ENCODE peak calls at places on chromosomes 1 and 21, in nine cellular contexts. K is endothelial cell of umbilical vein; E is caudate nucleus; T is cardiac muscle cell; M is AG04450; Q is right lobe of liver; R is CD8-positive, alpha-beta memory T cell; L is breast epithelium; W is ovary. H is an unnamed sample.
A peak's percentile ranks its signal among the peaks of the same experiment; 100 is the strongest.

GRCh38 chr1:198072177-198072576 is 84.6 kb upstream of the NEK7 start:
- DNase-seq in R (no peak), T (peak; percentile 7), M (no peak), K (peak; percentile 37), Q (no peak), W (no peak), E (no peak), L (no peak), H (no peak)

GRCh38 chr21:34996304-34997081 is 52.6 kb downstream of the RUNX1 start:
- DNase-seq in T (no peak), R (no peak), K (no peak), L (no peak), M (no peak), E (no peak), W (no peak), Q (no peak), H (no peak)

GRCh38 chr1:61588736-61589381 is 136.1 kb downstream of the TM2D1 start:
- DNase-seq in Q (peak; percentile 66), L (no peak), T (peak; percentile 83), W (peak; percentile 50), E (no peak), K (peak; percentile 69), M (peak; percentile 6), R (peak; percentile 30), H (no peak)

GRCh38 chr1:241834733-241835377 is 13.1 kb upstream of the EXO1 start:
- DNase-seq in Q (no peak), K (peak; percentile 44), W (no peak), M (peak; percentile 32), L (no peak), T (peak; percentile 39), E (no peak), R (peak; percentile 3), H (no peak)

GRCh38 chr1:206419250-206419649 is 51.0 kb upstream of the IKBKE start:
- DNase-seq in E (no peak), T (no peak), W (no peak), M (no peak), R (no peak), L (no peak), K (no peak), Q (no peak), H (no peak)

GRCh38 chr1:48462716-48463285 is 9.2 kb downstream of the SPATA6 start:
- DNase-seq in M (no peak), T (no peak), W (no peak), L (no peak), Q (no peak), K (no peak), R (no peak), E (no peak), H (no peak)

GRCh38 chr1:205582046-205582445 is 49.8 kb downstream of the ELK4 start:
- DNase-seq in E (no peak), T (no peak), M (no peak), Q (peak; percentile 21), R (no peak), K (no peak), L (no peak), W (no peak), H (no peak)

GRCh38 chr1:84883286-84883685 is 9.7 kb downstream of the LPAR3 start:
- DNase-seq in E (no peak), L (no peak), K (no peak), R (no peak), T (no peak), W (no peak), M (peak; percentile 45), Q (no peak), H (no peak)

GRCh38 chr1:162590686-162591085 is 29.2 kb downstream of the UAP1 start:
- DNase-seq in M (no peak), T (no peak), W (no peak), K (no peak), E (no peak), Q (no peak), R (no peak), L (no peak), H (no peak)

GRCh38 chr21:39125752-39126485 is 57.3 kb downstream of the PSMG1 start:
- DNase-seq in T (peak; percentile 85), M (peak; percentile 49), L (no peak), R (no peak), K (peak; percentile 68), E (peak; percentile 1), Q (peak; percentile 66), W (peak; percentile 54), H (no peak)

GRCh38 chr1:5239911-5240310 is 585.5 kb downstream of the AJAP1 start:
- DNase-seq in M (no peak), E (peak; percentile 57), R (no peak), K (no peak), T (no peak), Q (no peak), W (no peak), L (no peak), H (no peak)

GRCh38 chr1:61448934-61449368 is 276.0 kb downstream of the TM2D1 start:
- DNase-seq in K (no peak), M (no peak), W (peak; percentile 73), T (no peak), E (no peak), L (no peak), Q (no peak), R (no peak), H (peak; percentile 15)

GRCh38 chr1:90616395-90616794 is 100.7 kb downstream of the BARHL2 start:
- DNase-seq in R (no peak), W (no peak), E (no peak), M (no peak), K (peak; percentile 8), L (no peak), T (peak; percentile 28), Q (no peak), H (peak; percentile 11)

GRCh38 chr1:31856140-31856539 is 40.3 kb upstream of the SPOCD1 start:
- DNase-seq in W (no peak), K (no peak), Q (no peak), E (no peak), T (no peak), R (no peak), M (no peak), L (no peak), H (no peak)

GRCh38 chr1:34763142-34763781 is 3.7 kb downstream of the GJB4 start:
- DNase-seq in M (no peak), T (no peak), R (no peak), L (no peak), K (no peak), Q (no peak), W (no peak), E (no peak), H (no peak)

GRCh38 chr1:25615563-25616079 is 970 bp upstream of the MAN1C1 start:
- DNase-seq in R (no peak), T (no peak), L (no peak), W (no peak), M (no peak), Q (no peak), E (no peak), K (peak; percentile 21), H (no peak)

GRCh38 chr1:115753830-115754229 is 14.7 kb downstream of the CASQ2 start:
- DNase-seq in R (no peak), M (no peak), L (no peak), Q (no peak), W (no peak), K (no peak), T (no peak), E (no peak), H (no peak)
- H3K27ac ChIP-seq in R (no peak overlapping the region), M (no peak overlapping the region), L (no peak overlapping the region), Q (no peak overlapping the region), W (no peak overlapping the region), K (no peak overlapping the region), T (no peak overlapping the region), E (no peak overlapping the region), H (no peak overlapping the region)

GRCh38 chr21:44593598-44594405 is 1.5 kb upstream of the KRTAP10-6 start:
- DNase-seq in K (no peak), R (no peak), W (no peak), L (no peak), T (peak; percentile 40), E (no peak), M (no peak), Q (peak; percentile 96), H (no peak)
- H3K27ac ChIP-seq in K (no peak overlapping the region), R (peak overlapping the region; percentile 73), W (no peak overlapping the region), L (no peak overlapping the region), T (peak overlapping the region; percentile 64), E (no peak overlapping the region), M (no peak overlapping the region), Q (peak overlapping the region; percentile 53), H (no peak overlapping the region)

GRCh38 chr1:105023719-105024118 is 1274.0 kb downstream of the AMY1C start:
- DNase-seq in K (no peak), E (no peak), T (no peak), W (no peak), Q (no peak), L (no peak), R (no peak), M (no peak), H (no peak)

DNA sequence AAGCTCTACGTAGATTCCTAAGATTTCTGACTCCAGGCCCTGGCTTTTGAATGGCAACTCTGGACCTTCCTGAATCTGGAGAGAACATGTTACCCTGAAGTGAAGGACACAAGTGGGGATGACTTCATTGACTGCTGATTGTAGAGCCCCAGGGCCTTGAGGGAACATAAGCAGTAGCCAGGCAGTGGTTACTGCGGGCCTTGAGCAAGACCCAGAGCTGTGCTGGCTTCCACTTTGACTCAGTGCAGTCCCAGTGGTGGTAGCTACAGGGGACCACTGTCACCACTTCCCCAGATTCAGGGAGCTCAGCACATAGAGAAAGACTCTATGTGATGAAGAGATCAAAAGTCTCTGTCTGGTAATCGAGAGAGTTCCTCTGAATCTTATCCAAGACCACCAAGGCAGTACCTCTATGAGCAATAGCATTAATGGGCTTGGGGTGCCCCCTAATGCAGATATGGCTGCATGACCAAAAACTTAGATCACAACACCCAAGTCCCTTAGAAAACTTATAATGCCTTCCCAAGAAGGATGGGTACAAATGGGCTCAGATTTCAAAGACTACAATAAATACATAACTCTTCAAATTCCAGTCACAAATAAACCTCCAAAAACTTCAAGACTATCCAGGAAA is 1278.3 kb downstream of the AMY1C start:
- DNase-seq in T (no peak), Q (no peak), K (no peak), M (no peak), W (no peak), L (no peak), R (no peak), E (no peak), H (no peak)
- H3K27ac ChIP-seq in T (no peak overlapping the region), Q (no peak overlapping the region), K (no peak overlapping the region), M (no peak overlapping the region), W (no peak overlapping the region), L (no peak overlapping the region), R (no peak overlapping the region), E (no peak overlapping the region), H (no peak overlapping the region)

GRCh38 chr1:71559880-71560279 is 479.0 kb upstream of the ZRANB2 start:
- DNase-seq in Q (no peak), E (no peak), K (no peak), W (no peak), M (no peak), L (no peak), R (no peak), T (no peak), H (no peak)

GRCh38 chr1:71561206-71561605 is 480.4 kb upstream of the ZRANB2 start:
- DNase-seq in W (no peak), E (no peak), K (no peak), L (no peak), M (no peak), T (no peak), Q (no peak), R (no peak), H (no peak)

GRCh38 chr1:71565267-71565666 is 484.4 kb upstream of the ZRANB2 start:
- DNase-seq in L (no peak), T (no peak), Q (no peak), M (peak; percentile 64), K (no peak), R (no peak), W (no peak), E (no peak), H (no peak)

GRCh38 chr1:71561729-71562128 is 480.9 kb upstream of the ZRANB2 start:
- DNase-seq in M (peak; percentile 58), Q (no peak), K (peak; percentile 18), T (no peak), E (no peak), L (no peak), W (no peak), R (no peak), H (no peak)

GRCh38 chr1:71562298-71562697 is 481.5 kb upstream of the ZRANB2 start:
- DNase-seq in T (no peak), K (no peak), R (no peak), W (no peak), Q (no peak), E (no peak), L (no peak), M (no peak), H (no peak)
- H3K27ac ChIP-seq in T (no peak overlapping the region), K (no peak overlapping the region), R (no peak overlapping the region), W (no peak overlapping the region), Q (no peak overlapping the region), E (no peak overlapping the region), L (no peak overlapping the region), M (no peak overlapping the region), H (no peak overlapping the region)